ENCODE peak calls at places on chromosomes 2 and 18, in five cellular contexts. One of them, this sample, is unnamed.

GRCh38 chr2:73291461-73292315 is 1.7 kb downstream of the EGR4 start:
- DNase-seq in upper lobe of right lung: no peak
- DNase-seq in activated T-helper 1 cell treated with Interleukin-2 at 50 U/mL for 16 hours: no peak
- DNase-seq in stimulated activated CD4-positive, alpha-beta T cell treated with anti-CD3 and anti-CD28 coated beads, Interleukin-1b, Interleukin-23, amount 100 ng/mL, for 24 hours: no peak
- DNase-seq in ELR: no peak
- DNase-seq in this sample: no peak

GRCh38 chr2:56713161-56713676 is 529.4 kb downstream of the CCDC85A start:
- DNase-seq in upper lobe of right lung: no peak
- DNase-seq in activated T-helper 1 cell treated with Interleukin-2 at 50 U/mL for 16 hours: no peak
- DNase-seq in stimulated activated CD4-positive, alpha-beta T cell treated with anti-CD3 and anti-CD28 coated beads, Interleukin-1b, Interleukin-23, amount 100 ng/mL, for 24 hours: no peak
- DNase-seq in ELR: peak
- DNase-seq in this sample: peak

GRCh38 chr2:29583104-29583503 is 338.3 kb downstream of the ALK start:
- DNase-seq in upper lobe of right lung: no peak
- DNase-seq in activated T-helper 1 cell treated with Interleukin-2 at 50 U/mL for 16 hours: no peak
- DNase-seq in stimulated activated CD4-positive, alpha-beta T cell treated with anti-CD3 and anti-CD28 coated beads, Interleukin-1b, Interleukin-23, amount 100 ng/mL, for 24 hours: no peak
- DNase-seq in ELR: peak
- DNase-seq in this sample: peak

GRCh38 chr18:59091204-59091603 is 48.5 kb upstream of the SEC11C start:
- DNase-seq in upper lobe of right lung: no peak
- DNase-seq in activated T-helper 1 cell treated with Interleukin-2 at 50 U/mL for 16 hours: no peak
- DNase-seq in stimulated activated CD4-positive, alpha-beta T cell treated with anti-CD3 and anti-CD28 coated beads, Interleukin-1b, Interleukin-23, amount 100 ng/mL, for 24 hours: no peak
- DNase-seq in ELR: no peak
- DNase-seq in this sample: no peak

GRCh38 chr2:66021296-66021695 is 413.6 kb upstream of the MEIS1 start:
- DNase-seq in upper lobe of right lung: no peak
- DNase-seq in activated T-helper 1 cell treated with Interleukin-2 at 50 U/mL for 16 hours: no peak
- DNase-seq in stimulated activated CD4-positive, alpha-beta T cell treated with anti-CD3 and anti-CD28 coated beads, Interleukin-1b, Interleukin-23, amount 100 ng/mL, for 24 hours: no peak
- DNase-seq in ELR: no peak
- DNase-seq in this sample: no peak

GRCh38 chr2:33791625-33792024 is 192.5 kb upstream of the FAM98A start:
- DNase-seq in upper lobe of right lung: no peak
- DNase-seq in activated T-helper 1 cell treated with Interleukin-2 at 50 U/mL for 16 hours: no peak
- DNase-seq in stimulated activated CD4-positive, alpha-beta T cell treated with anti-CD3 and anti-CD28 coated beads, Interleukin-1b, Interleukin-23, amount 100 ng/mL, for 24 hours: no peak
- DNase-seq in ELR: peak
- DNase-seq in this sample: peak

GRCh38 chr2:100106460-100106859 is 35.9 kb downstream of the AFF3 start:
- DNase-seq in upper lobe of right lung: no peak
- DNase-seq in activated T-helper 1 cell treated with Interleukin-2 at 50 U/mL for 16 hours: no peak
- DNase-seq in stimulated activated CD4-positive, alpha-beta T cell treated with anti-CD3 and anti-CD28 coated beads, Interleukin-1b, Interleukin-23, amount 100 ng/mL, for 24 hours: no peak
- DNase-seq in ELR: no peak
- DNase-seq in this sample: no peak

GRCh38 chr2:227154976-227155375 is 9.0 kb downstream of the COL4A4 start:
- DNase-seq in upper lobe of right lung: no peak
- DNase-seq in activated T-helper 1 cell treated with Interleukin-2 at 50 U/mL for 16 hours: no peak
- DNase-seq in stimulated activated CD4-positive, alpha-beta T cell treated with anti-CD3 and anti-CD28 coated beads, Interleukin-1b, Interleukin-23, amount 100 ng/mL, for 24 hours: no peak
- DNase-seq in ELR: peak
- DNase-seq in this sample: peak

GRCh38 chr2:103353754-103354153 is 591.9 kb downstream of the TMEM182 start:
- DNase-seq in upper lobe of right lung: no peak
- DNase-seq in activated T-helper 1 cell treated with Interleukin-2 at 50 U/mL for 16 hours: no peak
- DNase-seq in stimulated activated CD4-positive, alpha-beta T cell treated with anti-CD3 and anti-CD28 coated beads, Interleukin-1b, Interleukin-23, amount 100 ng/mL, for 24 hours: no peak
- DNase-seq in ELR: no peak
- DNase-seq in this sample: no peak

GRCh38 chr2:9799729-9800632 is 43.3 kb upstream of the TAF1B start:
- DNase-seq in upper lobe of right lung: peak
- DNase-seq in activated T-helper 1 cell treated with Interleukin-2 at 50 U/mL for 16 hours: peak
- DNase-seq in stimulated activated CD4-positive, alpha-beta T cell treated with anti-CD3 and anti-CD28 coated beads, Interleukin-1b, Interleukin-23, amount 100 ng/mL, for 24 hours: peak
- DNase-seq in ELR: peak
- DNase-seq in this sample: peak

GRCh38 chr2:214731008-214731407 is 78.5 kb downstream of the BARD1 start:
- DNase-seq in upper lobe of right lung: no peak
- DNase-seq in activated T-helper 1 cell treated with Interleukin-2 at 50 U/mL for 16 hours: no peak
- DNase-seq in stimulated activated CD4-positive, alpha-beta T cell treated with anti-CD3 and anti-CD28 coated beads, Interleukin-1b, Interleukin-23, amount 100 ng/mL, for 24 hours: no peak
- DNase-seq in ELR: no peak
- DNase-seq in this sample: no peak

GRCh38 chr2:43839776-43840564 is 1.2 kb downstream of the ABCG8 start:
- DNase-seq in upper lobe of right lung: no peak
- DNase-seq in activated T-helper 1 cell treated with Interleukin-2 at 50 U/mL for 16 hours: no peak
- DNase-seq in stimulated activated CD4-positive, alpha-beta T cell treated with anti-CD3 and anti-CD28 coated beads, Interleukin-1b, Interleukin-23, amount 100 ng/mL, for 24 hours: no peak
- DNase-seq in ELR: no peak
- DNase-seq in this sample: no peak

GRCh38 chr2:100610381-100610831 is 47.6 kb downstream of the PDCL3 start:
- DNase-seq in upper lobe of right lung: peak
- DNase-seq in activated T-helper 1 cell treated with Interleukin-2 at 50 U/mL for 16 hours: peak
- DNase-seq in stimulated activated CD4-positive, alpha-beta T cell treated with anti-CD3 and anti-CD28 coated beads, Interleukin-1b, Interleukin-23, amount 100 ng/mL, for 24 hours: peak
- DNase-seq in ELR: peak
- DNase-seq in this sample: peak

GRCh38 chr2:124763611-124764010 is 738.5 kb downstream of the CNTNAP5 start:
- DNase-seq in upper lobe of right lung: no peak
- DNase-seq in activated T-helper 1 cell treated with Interleukin-2 at 50 U/mL for 16 hours: no peak
- DNase-seq in stimulated activated CD4-positive, alpha-beta T cell treated with anti-CD3 and anti-CD28 coated beads, Interleukin-1b, Interleukin-23, amount 100 ng/mL, for 24 hours: no peak
- DNase-seq in ELR: no peak
- DNase-seq in this sample: no peak

GRCh38 chr18:11050966-11051365 is 98.4 kb downstream of the PIEZO2 start:
- DNase-seq in upper lobe of right lung: no peak
- DNase-seq in activated T-helper 1 cell treated with Interleukin-2 at 50 U/mL for 16 hours: no peak
- DNase-seq in stimulated activated CD4-positive, alpha-beta T cell treated with anti-CD3 and anti-CD28 coated beads, Interleukin-1b, Interleukin-23, amount 100 ng/mL, for 24 hours: no peak
- DNase-seq in ELR: no peak
- DNase-seq in this sample: no peak

GRCh38 chr18:22211660-22212059 is 42.3 kb downstream of the GATA6 start:
- DNase-seq in upper lobe of right lung: no peak
- DNase-seq in activated T-helper 1 cell treated with Interleukin-2 at 50 U/mL for 16 hours: no peak
- DNase-seq in stimulated activated CD4-positive, alpha-beta T cell treated with anti-CD3 and anti-CD28 coated beads, Interleukin-1b, Interleukin-23, amount 100 ng/mL, for 24 hours: no peak
- DNase-seq in ELR: no peak
- DNase-seq in this sample: no peak

GRCh38 chr2:120798569-120799215 is 63.0 kb downstream of the GLI2 start:
- DNase-seq in upper lobe of right lung: no peak
- DNase-seq in activated T-helper 1 cell treated with Interleukin-2 at 50 U/mL for 16 hours: no peak
- DNase-seq in stimulated activated CD4-positive, alpha-beta T cell treated with anti-CD3 and anti-CD28 coated beads, Interleukin-1b, Interleukin-23, amount 100 ng/mL, for 24 hours: no peak
- DNase-seq in ELR: no peak
- DNase-seq in this sample: no peak

GRCh38 chr18:49609416-49610284 is 47.8 kb downstream of the LIPG start:
- DNase-seq in upper lobe of right lung: no peak
- DNase-seq in activated T-helper 1 cell treated with Interleukin-2 at 50 U/mL for 16 hours: no peak
- DNase-seq in stimulated activated CD4-positive, alpha-beta T cell treated with anti-CD3 and anti-CD28 coated beads, Interleukin-1b, Interleukin-23, amount 100 ng/mL, for 24 hours: no peak
- DNase-seq in ELR: peak
- DNase-seq in this sample: peak

GRCh38 chr2:234158812-234159211 is 108.3 kb downstream of the SPP2 start:
- DNase-seq in upper lobe of right lung: no peak
- DNase-seq in activated T-helper 1 cell treated with Interleukin-2 at 50 U/mL for 16 hours: no peak
- DNase-seq in stimulated activated CD4-positive, alpha-beta T cell treated with anti-CD3 and anti-CD28 coated beads, Interleukin-1b, Interleukin-23, amount 100 ng/mL, for 24 hours: no peak
- DNase-seq in ELR: peak
- DNase-seq in this sample: peak

GRCh38 chr2:160889439-160889838 is 270.8 kb upstream of the TANK start:
- DNase-seq in upper lobe of right lung: no peak
- DNase-seq in activated T-helper 1 cell treated with Interleukin-2 at 50 U/mL for 16 hours: no peak
- DNase-seq in stimulated activated CD4-positive, alpha-beta T cell treated with anti-CD3 and anti-CD28 coated beads, Interleukin-1b, Interleukin-23, amount 100 ng/mL, for 24 hours: no peak
- DNase-seq in ELR: no peak
- DNase-seq in this sample: no peak

GRCh38 chr2:240958366-240959213 is 39.8 kb upstream of the SNED1 start:
- DNase-seq in upper lobe of right lung: no peak
- DNase-seq in activated T-helper 1 cell treated with Interleukin-2 at 50 U/mL for 16 hours: no peak
- DNase-seq in stimulated activated CD4-positive, alpha-beta T cell treated with anti-CD3 and anti-CD28 coated beads, Interleukin-1b, Interleukin-23, amount 100 ng/mL, for 24 hours: no peak
- DNase-seq in ELR: no peak
- DNase-seq in this sample: no peak